ENCODE peak calls at places on chromosomes 16 and 17, in six cellular contexts. H, O, M, Q, P and R are unnamed samples.

GRCh38 chr17:7218774-7219173 is 862 bp downstream of the DLG4 start:
- DNase-seq in Q (no peak), H (no peak), O (no peak), P (no peak), M (no peak), R (no peak)

GRCh38 chr17:80071116-80071980 is 30.0 kb upstream of the GAA start:
- DNase-seq in P (peak), O (no peak), Q (no peak), M (no peak), H (no peak), R (peak)

GRCh38 chr17:2892305-2892971 is 96.2 kb downstream of the RAP1GAP2 start:
- DNase-seq in M (no peak), Q (no peak), O (peak), P (no peak), H (no peak), R (no peak)

GRCh38 chr16:55710466-55710865 is 54.7 kb downstream of the SLC6A2 start:
- DNase-seq in M (no peak), P (no peak), H (no peak), Q (no peak), O (no peak), R (no peak)

GRCh38 chr16:26614102-26614864 is 452.4 kb upstream of the C16orf82 start:
- DNase-seq in M (peak), O (no peak), H (peak), P (no peak), Q (no peak), R (no peak)

GRCh38 chr17:30095507-30096244 is 20.9 kb upstream of the NSRP1 start:
- DNase-seq in M (peak), Q (no peak), H (peak), P (no peak), O (peak), R (peak)

GRCh38 chr17:64505320-64506200 is 529 bp downstream of the DDX5 start:
- DNase-seq in H (peak), Q (peak), O (peak), M (peak), P (peak), R (peak)

GRCh38 chr17:36089888-36090836 is at the start of gene CCL3:
- DNase-seq in M (peak), H (peak), O (no peak), Q (no peak), P (peak), R (no peak)

GRCh38 chr16:77816293-77816692 is 27.9 kb downstream of the VAT1L start:
- DNase-seq in O (no peak), P (no peak), Q (no peak), H (no peak), M (no peak), R (no peak)